ENCODE peak calls at places on chromosomes 6 and 20, in seven cellular contexts. B is astrocyte of the spinal cord, P is HCT116, L is osteocyte, U is endothelial cell, D is lower leg skin, Y is fibroblast of the aortic adventitia. G is an unnamed sample.

GRCh38 chr6:137036566-137037300 is 8.0 kb downstream of the IL20RA start:
- DNase-seq in B (no peak), P (no peak), L (no peak), U (no peak), D (no peak), Y (no peak), G (no peak)

GRCh38 chr20:371755-372542 is 8.6 kb upstream of the TRIB3 start:
- DNase-seq in B (peak; percentile 73), P (peak; percentile 83), L (no peak), U (peak; percentile 41), D (peak; percentile 90), Y (peak; percentile 96), G (no peak)

GRCh38 chr6:1164600-1164999 is 147.3 kb upstream of the FOXQ1 start:
- DNase-seq in B (no peak), P (no peak), L (no peak), U (no peak), D (no peak), Y (no peak), G (no peak)

GRCh38 chr20:56222945-56223344 is 25.6 kb upstream of the MC3R start:
- DNase-seq in B (no peak), P (no peak), L (no peak), U (no peak), D (no peak), Y (no peak), G (no peak)

GRCh38 chr6:168926306-168926705 is 327.3 kb downstream of the THBS2 start:
- DNase-seq in B (no peak), P (no peak), L (peak; percentile 70), U (no peak), D (peak; percentile 9), Y (no peak), G (no peak)

GRCh38 chr20:58566981-58567380 is 51.8 kb upstream of the APCDD1L start:
- DNase-seq in B (no peak), P (no peak), L (no peak), U (no peak), D (no peak), Y (no peak), G (no peak)

GRCh38 chr6:345747-346388 is 45.7 kb upstream of the IRF4 start:
- DNase-seq in B (peak; percentile 46), P (no peak), L (no peak), U (no peak), D (no peak), Y (no peak), G (no peak)

GRCh38 chr6:136669299-136669699 is 119.1 kb upstream of the MAP7 start:
- DNase-seq in B (peak; percentile 94), P (no peak), L (no peak), U (no peak), D (no peak), Y (peak; percentile 74), G (no peak)

GRCh38 chr6:55543633-55544309 is 35.2 kb downstream of the HMGCLL1 start:
- DNase-seq in B (no peak), P (no peak), L (no peak), U (no peak), D (no peak), Y (no peak), G (no peak)

GRCh38 chr6:149717588-149718458 is at the start of gene LATS1:
- DNase-seq in B (peak; percentile 83), P (peak; percentile 43), L (peak; percentile 96), U (peak; percentile 87), D (peak; percentile 98), Y (peak; percentile 87), G (peak; percentile 93)

GRCh38 chr6:108565893-108566292 is 5.2 kb downstream of the FOXO3 start:
- DNase-seq in B (peak; percentile 46), P (no peak), L (no peak), U (no peak), D (peak; percentile 89), Y (peak; percentile 92), G (peak; percentile 44)
- TF ChIP-seq CTCF in B (peak; percentile 3), P (no peak), L (peak; percentile 38), U (no peak), D (no peak), Y (peak; percentile 38), G (no peak)

DNA sequence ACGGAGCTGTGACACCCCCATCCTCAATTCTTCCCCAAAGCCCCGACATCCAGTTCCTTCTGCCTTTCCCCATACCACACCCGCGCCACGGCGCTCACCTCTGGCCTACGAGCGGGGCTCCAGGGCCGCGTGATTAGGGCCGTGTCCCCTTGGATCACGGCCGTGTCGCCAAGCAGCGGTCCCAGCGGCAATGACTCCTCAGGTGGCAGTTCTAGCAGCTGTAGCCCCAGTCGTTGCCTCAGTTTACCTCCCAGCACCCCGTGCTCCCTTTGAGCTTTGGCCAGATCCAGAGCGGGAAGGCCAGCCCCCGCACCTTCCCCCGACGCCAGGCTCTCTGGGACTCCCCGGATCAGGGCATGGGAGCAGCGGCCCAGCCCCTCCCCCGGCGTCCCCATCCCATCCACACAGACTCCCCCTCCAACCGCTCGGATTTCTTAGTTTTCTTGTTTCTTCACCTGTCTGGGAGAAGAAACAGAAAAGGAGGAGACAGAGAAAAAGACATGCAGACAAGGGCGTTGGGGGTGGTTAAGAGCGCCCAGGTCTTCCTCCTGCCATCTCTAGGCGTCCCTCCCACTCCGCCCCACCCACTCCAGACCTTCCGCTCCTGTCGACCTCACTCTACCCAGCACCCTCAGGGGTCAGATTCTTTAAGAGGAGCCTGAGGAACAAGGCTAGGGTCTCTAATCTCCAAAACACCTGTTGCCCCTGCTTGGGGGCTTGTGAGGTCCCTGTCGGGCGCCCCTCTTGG is at the start of gene DDAH2:
- DNase-seq in B (no peak), P (no peak), L (no peak), U (no peak), D (peak; percentile 91), Y (no peak), G (no peak)
- TF ChIP-seq CTCF in B (no peak), P (no peak), L (no peak), U (no peak), D (no peak), Y (peak; percentile 37), G (no peak)

DNA sequence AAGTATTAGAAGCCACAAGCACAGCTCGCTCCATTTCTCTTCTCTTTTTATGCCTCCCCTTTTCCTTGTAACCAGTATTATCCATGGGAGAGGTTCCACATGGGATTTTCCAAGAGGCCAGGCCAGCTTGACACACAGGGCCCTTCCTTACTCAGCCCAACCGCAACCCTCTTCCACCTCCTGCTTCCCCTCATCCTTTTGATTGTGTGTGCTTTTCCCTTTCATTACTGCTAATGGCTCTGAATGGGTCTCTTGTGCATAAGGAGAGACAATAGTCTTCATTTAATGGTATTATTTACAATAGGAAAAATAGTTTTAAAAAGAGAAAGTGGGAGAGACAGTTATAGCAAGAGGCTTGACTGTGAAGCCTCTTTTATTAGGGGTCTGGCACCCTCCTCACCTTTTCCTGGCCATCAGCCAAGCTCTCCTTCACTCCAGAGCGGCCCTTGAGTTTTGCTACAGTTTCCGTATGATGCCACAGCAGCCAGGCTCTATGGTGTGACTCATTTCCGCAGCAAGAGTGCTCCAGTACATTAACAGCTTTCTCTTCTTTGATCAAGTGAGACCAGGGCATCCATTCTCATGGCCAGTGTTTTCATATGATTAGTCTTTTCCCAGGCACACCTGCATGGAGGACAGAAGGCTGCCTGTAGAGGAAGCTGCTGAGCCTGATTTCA is 579.5 kb downstream of the TFAP2B start:
- DNase-seq in B (no peak), P (no peak), L (no peak), U (no peak), D (no peak), Y (no peak), G (no peak)
- TF ChIP-seq CTCF in B (no peak), P (no peak), L (no peak), U (no peak), D (no peak), Y (no peak), G (no peak)

GRCh38 chr6:8195040-8195713 is 92.8 kb upstream of the EEF1E1 start:
- DNase-seq in B (no peak), P (peak; percentile 18), L (no peak), U (peak; percentile 9), D (no peak), Y (no peak), G (no peak)
- TF ChIP-seq CTCF in B (peak; percentile 30), P (peak; percentile 5), L (peak; percentile 28), U (peak; percentile 57), D (no peak), Y (no peak), G (no peak)

GRCh38 chr6:44113396-44113795 is 13.9 kb downstream of the MRPL14 start:
- DNase-seq in B (no peak), P (no peak), L (no peak), U (no peak), D (no peak), Y (no peak), G (no peak)
- TF ChIP-seq CTCF in B (peak; percentile 36), P (no peak), L (peak; percentile 14), U (peak; percentile 17), D (no peak), Y (peak; percentile 33), G (no peak)

G was measured in B cell.